ENCODE peak calls at places on chromosome 11, in nine cellular contexts. Q is NCI-H1417; H is CD8-positive, alpha-beta memory T cell; Y is NCI-H2081 treated with DMSO at 0.1 percent for 48 hours; J is tibial artery; K is activated CD4-positive, alpha-beta T cell treated with anti-CD3 and anti-CD28 coated beads for 24 hours; I is RPMI7951; A is pulmonary artery endothelial cell; C is HFF-Myc. M is an unnamed sample.
A peak's percentile ranks its signal among the peaks of the same experiment; 100 is the strongest.

GRCh38 chr11:117415358-117415896 is 87.8 kb downstream of the CEP164 start:
- DNase-seq in Q (no peak), H (no peak), Y (no peak), J (no peak), K (no peak), I (no peak), A (no peak), C (no peak), M (no peak)

GRCh38 chr11:71483689-71484088 is 30.7 kb downstream of the NADSYN1 start:
- DNase-seq in Q (no peak), H (no peak), Y (no peak), J (no peak), K (no peak), I (no peak), A (no peak), C (no peak), M (no peak)

GRCh38 chr11:18802381-18803257 is 11.0 kb upstream of the PTPN5 start:
- DNase-seq in Q (peak; percentile 81), H (peak; percentile 11), Y (peak; percentile 13), J (peak; percentile 26), K (peak; percentile 11), I (peak; percentile 60), A (peak; percentile 54), C (peak; percentile 46), M (no peak)

GRCh38 chr11:123362941-123363340 is 67.1 kb upstream of the GRAMD1B start:
- DNase-seq in Q (no peak), H (no peak), Y (no peak), J (no peak), K (no peak), I (no peak), A (no peak), C (no peak), M (no peak)

GRCh38 chr11:23679981-23680380 is 816.9 kb upstream of the LUZP2 start:
- DNase-seq in Q (no peak), H (no peak), Y (no peak), J (no peak), K (no peak), I (no peak), A (no peak), C (no peak), M (no peak)

GRCh38 chr11:85379066-85379465 is 248.1 kb downstream of the DLG2 start:
- DNase-seq in Q (no peak), H (no peak), Y (no peak), J (no peak), K (no peak), I (no peak), A (no peak), C (no peak), M (no peak)

GRCh38 chr11:57424802-57425564 is 1.9 kb downstream of the SLC43A3 start:
- DNase-seq in Q (peak; percentile 73), H (peak; percentile 63), Y (no peak), J (peak; percentile 95), K (peak; percentile 79), I (peak; percentile 93), A (peak; percentile 97), C (peak; percentile 72), M (peak; percentile 78)

GRCh38 chr11:78860720-78861422 is 286.2 kb upstream of the NARS2 start:
- DNase-seq in Q (no peak), H (no peak), Y (no peak), J (no peak), K (no peak), I (peak; percentile 33), A (no peak), C (no peak), M (no peak)

GRCh38 chr11:59368238-59369022 is 9.7 kb downstream of the OR5AN1 start:
- DNase-seq in Q (no peak), H (no peak), Y (no peak), J (peak; percentile 22), K (no peak), I (no peak), A (no peak), C (no peak), M (no peak)

GRCh38 chr11:44885919-44886318 is 64.8 kb downstream of the TP53I11 start:
- DNase-seq in Q (no peak), H (no peak), Y (no peak), J (no peak), K (no peak), I (no peak), A (no peak), C (no peak), M (no peak)

GRCh38 chr11:8442301-8442700 is 151.7 kb downstream of the STK33 start:
- DNase-seq in Q (peak; percentile 3), H (no peak), Y (no peak), J (no peak), K (no peak), I (no peak), A (no peak), C (no peak), M (no peak)

GRCh38 chr11:116927163-116927772 is 89.8 kb upstream of the APOA1 start:
- DNase-seq in Q (no peak), H (peak; percentile 70), Y (no peak), J (no peak), K (peak; percentile 27), I (peak; percentile 9), A (no peak), C (no peak), M (peak; percentile 53)

GRCh38 chr11:86741489-86742435 is 58.6 kb upstream of the PRSS23 start:
- DNase-seq in Q (peak; percentile 12), H (no peak), Y (no peak), J (no peak), K (no peak), I (peak; percentile 79), A (no peak), C (no peak), M (no peak)

GRCh38 chr11:69667619-69668604 is 7.2 kb downstream of the LTO1 start:
- DNase-seq in Q (peak; percentile 76), H (no peak), Y (peak; percentile 25), J (no peak), K (no peak), I (no peak), A (no peak), C (no peak), M (no peak)

GRCh38 chr11:8360086-8360828 is 96.6 kb upstream of the LMO1 start:
- DNase-seq in Q (no peak), H (no peak), Y (no peak), J (no peak), K (no peak), I (peak; percentile 28), A (no peak), C (no peak), M (no peak)

GRCh38 chr11:128290106-128290840 is 297.1 kb downstream of the ETS1 start:
- DNase-seq in Q (peak; percentile 91), H (peak; percentile 83), Y (peak; percentile 94), J (peak; percentile 47), K (peak; percentile 71), I (peak; percentile 90), A (peak; percentile 35), C (peak; percentile 83), M (peak; percentile 83)

GRCh38 chr11:70933986-70934583 is 318.3 kb downstream of the SHANK2 start:
- DNase-seq in Q (no peak), H (no peak), Y (no peak), J (no peak), K (no peak), I (no peak), A (no peak), C (no peak), M (no peak)

GRCh38 chr11:45815747-45816146 is 10.8 kb downstream of the SLC35C1 start:
- DNase-seq in Q (peak; percentile 0), H (no peak), Y (no peak), J (no peak), K (no peak), I (peak; percentile 24), A (no peak), C (no peak), M (no peak)

GRCh38 chr11:35272391-35272821 is 133.4 kb downstream of the CD44 start:
- DNase-seq in Q (no peak), H (peak; percentile 19), Y (no peak), J (no peak), K (peak; percentile 18), I (peak; percentile 22), A (no peak), C (no peak), M (peak; percentile 82)

GRCh38 chr11:86176165-86176884 is 68.2 kb upstream of the EED start:
- DNase-seq in Q (no peak), H (no peak), Y (no peak), J (no peak), K (no peak), I (no peak), A (no peak), C (no peak), M (no peak)

GRCh38 chr11:74570266-74571061 is 21.9 kb upstream of the POLD3 start:
- DNase-seq in Q (peak; percentile 80), H (no peak), Y (no peak), J (no peak), K (no peak), I (peak; percentile 53), A (no peak), C (no peak), M (no peak)

GRCh38 chr11:36015806-36016205 is 71.9 kb downstream of the LDLRAD3 start:
- DNase-seq in Q (no peak), H (no peak), Y (no peak), J (peak; percentile 67), K (no peak), I (no peak), A (no peak), C (no peak), M (no peak)

GRCh38 chr11:132803436-132803835 is 728.9 kb downstream of the OPCML start:
- DNase-seq in Q (no peak), H (no peak), Y (no peak), J (no peak), K (no peak), I (no peak), A (no peak), C (no peak), M (no peak)

GRCh38 chr11:12529793-12530192 is 144.4 kb upstream of the TEAD1 start:
- DNase-seq in Q (no peak), H (no peak), Y (no peak), J (no peak), K (no peak), I (no peak), A (no peak), C (no peak), M (no peak)

GRCh38 chr11:117826832-117827231 is 2.3 kb upstream of the FXYD2 start:
- DNase-seq in Q (no peak), H (no peak), Y (no peak), J (no peak), K (no peak), I (no peak), A (no peak), C (no peak), M (no peak)

GRCh38 chr11:6297831-6298230 is 22.5 kb downstream of the CAVIN3 start:
- DNase-seq in Q (peak; percentile 5), H (no peak), Y (no peak), J (no peak), K (no peak), I (peak; percentile 26), A (no peak), C (no peak), M (no peak)

GRCh38 chr11:31582697-31583096 is 73.1 kb downstream of the ELP4 start:
- DNase-seq in Q (no peak), H (no peak), Y (no peak), J (no peak), K (no peak), I (no peak), A (no peak), C (no peak), M (no peak)

GRCh38 chr11:130162733-130163132 is 3.2 kb downstream of the ST14 start:
- DNase-seq in Q (no peak), H (no peak), Y (no peak), J (no peak), K (no peak), I (peak; percentile 51), A (no peak), C (no peak), M (no peak)

GRCh38 chr11:9617960-9618359 is 44.5 kb downstream of the WEE1 start:
- DNase-seq in Q (no peak), H (no peak), Y (no peak), J (no peak), K (no peak), I (no peak), A (no peak), C (no peak), M (no peak)

GRCh38 chr11:9180784-9181183 is 84.4 kb downstream of the DENND5A start:
- DNase-seq in Q (no peak), H (no peak), Y (no peak), J (no peak), K (no peak), I (peak; percentile 68), A (peak; percentile 63), C (no peak), M (no peak)

GRCh38 chr11:68120212-68121066 is 749 bp downstream of the CHKA start:
- DNase-seq in Q (peak; percentile 75), H (peak; percentile 86), Y (no peak), J (peak; percentile 55), K (no peak), I (peak; percentile 45), A (no peak), C (no peak), M (peak; percentile 67)

M was measured in immature natural killer cell.